ENCODE peak calls at places on chromosome 12, in ten cellular contexts. T is left lung; V is NCI-H748 treated with DMSO at 0.1 percent for 48 hours; B is pons; U is lower leg skin; H is activated T-cell treated with anti-CD3 and anti-CD28 coated beads, Interleukin-2, amount 50 U/mL, for 72 hours; J is HEK293T; Y is activated naive CD4-positive, alpha-beta T cell; A is lung; E is stimulated activated CD8-positive, alpha-beta memory T cell treated with anti-CD3 and anti-CD28 coated beads, Interleukin-4, amount 100 ng/mL, for 1 hour. O is an unnamed sample.

GRCh38 chr12:19482036-19482435 is 42.7 kb downstream of the AEBP2 start:
- DNase-seq in Y (no peak), B (no peak), A (no peak), E (no peak), J (no peak), U (no peak), V (no peak), H (no peak), T (no peak), O (peak; percentile 42)

GRCh38 chr12:121227294-121227693 is 17.4 kb downstream of the P2RX4 start:
- DNase-seq in B (no peak), E (no peak), U (no peak), Y (no peak), A (peak; percentile 72), V (peak; percentile 39), J (no peak), T (peak; percentile 76), H (no peak), O (peak; percentile 99)

GRCh38 chr12:110424237-110424636 is 20.7 kb upstream of the ANAPC7 start:
- DNase-seq in U (no peak), T (no peak), Y (no peak), B (no peak), J (no peak), E (no peak), H (no peak), A (no peak), V (no peak), O (no peak)

GRCh38 chr12:92593734-92594402 is 108.9 kb upstream of the PLEKHG7 start:
- DNase-seq in B (peak; percentile 83), H (peak; percentile 77), U (peak; percentile 45), T (peak; percentile 67), Y (peak; percentile 54), J (no peak), A (no peak), V (no peak), E (peak; percentile 47), O (peak; percentile 32)

GRCh38 chr12:57983150-57983857 is 41.9 kb downstream of the ATP23 start:
- DNase-seq in V (peak; percentile 45), Y (no peak), E (no peak), U (no peak), A (no peak), T (no peak), J (peak; percentile 18), H (peak; percentile 21), B (peak; percentile 44), O (peak; percentile 7)

GRCh38 chr12:95681210-95681765 is 109.3 kb downstream of the NTN4 start:
- DNase-seq in E (no peak), V (no peak), T (no peak), A (no peak), U (no peak), H (no peak), Y (no peak), B (no peak), J (no peak), O (no peak)

GRCh38 chr12:40716037-40716436 is 23.8 kb downstream of the CNTN1 start:
- DNase-seq in E (no peak), H (no peak), V (no peak), A (no peak), B (no peak), T (no peak), U (no peak), J (no peak), Y (no peak), O (no peak)

GRCh38 chr12:42267408-42268190 is 29.6 kb upstream of the YAF2 start:
- DNase-seq in A (no peak), V (no peak), B (no peak), T (no peak), E (no peak), J (no peak), H (no peak), U (no peak), Y (no peak), O (no peak)

GRCh38 chr12:5648692-5649338 is 216.9 kb downstream of the NTF3 start:
- DNase-seq in B (peak; percentile 14), E (no peak), V (peak; percentile 42), A (no peak), J (peak; percentile 39), T (no peak), H (no peak), Y (no peak), U (no peak), O (peak; percentile 60)

GRCh38 chr12:20885116-20885515 is 74.6 kb downstream of the SLCO1B3 start:
- DNase-seq in A (no peak), U (no peak), B (no peak), J (no peak), E (no peak), T (no peak), Y (no peak), H (no peak), V (no peak), O (no peak)

GRCh38 chr12:102454808-102455760 is 25.3 kb downstream of the IGF1 start:
- DNase-seq in A (peak; percentile 62), U (peak; percentile 58), B (no peak), Y (no peak), E (no peak), T (peak; percentile 60), H (no peak), V (no peak), J (no peak), O (peak; percentile 47)

GRCh38 chr12:28622416-28622815 is 432.2 kb downstream of the CCDC91 start:
- DNase-seq in J (no peak), V (no peak), Y (no peak), B (no peak), U (no peak), A (no peak), H (no peak), E (no peak), T (no peak), O (no peak)

GRCh38 chr12:108317303-108318283 is 21.5 kb downstream of the CMKLR1 start:
- DNase-seq in A (no peak), U (no peak), E (no peak), J (no peak), T (no peak), H (no peak), B (no peak), Y (no peak), V (no peak), O (no peak)

GRCh38 chr12:64860446-64860998 is 36.1 kb downstream of the TBC1D30 start:
- DNase-seq in J (no peak), T (no peak), U (no peak), V (no peak), A (no peak), Y (no peak), E (no peak), B (no peak), H (no peak), O (no peak)

GRCh38 chr12:58596381-58596780 is 323.9 kb downstream of the LRIG3 start:
- DNase-seq in B (no peak), T (no peak), A (no peak), Y (no peak), E (no peak), H (no peak), J (no peak), U (no peak), V (no peak), O (no peak)

GRCh38 chr12:50514526-50515276 is 9.9 kb downstream of the DIP2B start:
- DNase-seq in B (no peak), T (no peak), E (no peak), U (no peak), A (no peak), Y (no peak), V (no peak), J (no peak), H (no peak), O (no peak)

GRCh38 chr12:113298472-113298817 is 36.5 kb downstream of the SLC8B1 start:
- DNase-seq in E (no peak), J (no peak), V (no peak), H (no peak), Y (no peak), B (no peak), A (no peak), U (no peak), T (no peak), O (no peak)

GRCh38 chr12:51951843-51952722 is 584 bp downstream of the ACVR1B start:
- DNase-seq in E (no peak), Y (no peak), B (peak; percentile 19), U (peak; percentile 30), V (no peak), T (peak; percentile 59), H (peak; percentile 13), J (no peak), A (no peak), O (no peak)